ENCODE peak calls at places on chromosome 6, in ten cellular contexts. One of them, this sample, is unnamed.

GRCh38 chr6:157063176-157063934 is 260.0 kb downstream of the TMEM242 start:
- DNase-seq in HEK293T: no peak
- DNase-seq in non-pigmented ciliary epithelial cell: no peak
- DNase-seq in stimulated activated CD4-positive, alpha-beta T cell treated with anti-CD3 and anti-CD28 coated beads, TNF-alpha, amount 100 ng/mL, for 24 hours: no peak
- DNase-seq in adrenal gland: no peak
- DNase-seq in GM19239: no peak
- DNase-seq in endothelial cell: no peak
- DNase-seq in effector CD4-positive, alpha-beta T cell: no peak
- DNase-seq in foreskin fibroblast: no peak
- DNase-seq in posterior cingulate gyrus: no peak
- DNase-seq in this sample: no peak

GRCh38 chr6:39821739-39822532 is 29.8 kb downstream of the DAAM2 start:
- DNase-seq in effector CD4-positive, alpha-beta T cell: no peak
- DNase-seq in stimulated activated CD4-positive, alpha-beta T cell treated with anti-CD3 and anti-CD28 coated beads, TNF-alpha, amount 100 ng/mL, for 24 hours: no peak
- DNase-seq in posterior cingulate gyrus: peak; percentile 83
- DNase-seq in non-pigmented ciliary epithelial cell: no peak
- DNase-seq in HEK293T: no peak
- DNase-seq in adrenal gland: no peak
- DNase-seq in GM19239: no peak
- DNase-seq in foreskin fibroblast: peak; percentile 59
- DNase-seq in endothelial cell: no peak
- DNase-seq in this sample: peak; percentile 85

GRCh38 chr6:18308070-18308735 is 43.9 kb upstream of the DEK start:
- DNase-seq in GM19239: no peak
- DNase-seq in stimulated activated CD4-positive, alpha-beta T cell treated with anti-CD3 and anti-CD28 coated beads, TNF-alpha, amount 100 ng/mL, for 24 hours: no peak
- DNase-seq in effector CD4-positive, alpha-beta T cell: no peak
- DNase-seq in non-pigmented ciliary epithelial cell: peak; percentile 60
- DNase-seq in posterior cingulate gyrus: no peak
- DNase-seq in endothelial cell: no peak
- DNase-seq in foreskin fibroblast: peak; percentile 66
- DNase-seq in adrenal gland: no peak
- DNase-seq in HEK293T: no peak
- DNase-seq in this sample: no peak

GRCh38 chr6:42511803-42512422 is 51.9 kb upstream of the UBR2 start:
- DNase-seq in HEK293T: no peak
- DNase-seq in posterior cingulate gyrus: no peak
- DNase-seq in non-pigmented ciliary epithelial cell: no peak
- DNase-seq in foreskin fibroblast: peak; percentile 41
- DNase-seq in GM19239: no peak
- DNase-seq in stimulated activated CD4-positive, alpha-beta T cell treated with anti-CD3 and anti-CD28 coated beads, TNF-alpha, amount 100 ng/mL, for 24 hours: no peak
- DNase-seq in effector CD4-positive, alpha-beta T cell: no peak
- DNase-seq in adrenal gland: no peak
- DNase-seq in endothelial cell: no peak
- DNase-seq in this sample: no peak

GRCh38 chr6:145096846-145097245 is 638.5 kb downstream of the EPM2A start:
- DNase-seq in foreskin fibroblast: no peak
- DNase-seq in endothelial cell: no peak
- DNase-seq in stimulated activated CD4-positive, alpha-beta T cell treated with anti-CD3 and anti-CD28 coated beads, TNF-alpha, amount 100 ng/mL, for 24 hours: no peak
- DNase-seq in effector CD4-positive, alpha-beta T cell: no peak
- DNase-seq in GM19239: no peak
- DNase-seq in adrenal gland: no peak
- DNase-seq in HEK293T: no peak
- DNase-seq in posterior cingulate gyrus: no peak
- DNase-seq in non-pigmented ciliary epithelial cell: no peak
- DNase-seq in this sample: no peak

GRCh38 chr6:41921712-41921998 is 356 bp downstream of the BYSL start:
- DNase-seq in posterior cingulate gyrus: no peak
- DNase-seq in adrenal gland: peak; percentile 47
- DNase-seq in effector CD4-positive, alpha-beta T cell: no peak
- DNase-seq in GM19239: no peak
- DNase-seq in stimulated activated CD4-positive, alpha-beta T cell treated with anti-CD3 and anti-CD28 coated beads, TNF-alpha, amount 100 ng/mL, for 24 hours: no peak
- DNase-seq in non-pigmented ciliary epithelial cell: no peak
- DNase-seq in foreskin fibroblast: no peak
- DNase-seq in endothelial cell: no peak
- DNase-seq in HEK293T: no peak
- DNase-seq in this sample: no peak

GRCh38 chr6:2111162-2111677 is 134.2 kb downstream of the GMDS start:
- DNase-seq in HEK293T: no peak
- DNase-seq in non-pigmented ciliary epithelial cell: peak; percentile 65
- DNase-seq in effector CD4-positive, alpha-beta T cell: no peak
- DNase-seq in posterior cingulate gyrus: no peak
- DNase-seq in adrenal gland: no peak
- DNase-seq in foreskin fibroblast: peak; percentile 49
- DNase-seq in stimulated activated CD4-positive, alpha-beta T cell treated with anti-CD3 and anti-CD28 coated beads, TNF-alpha, amount 100 ng/mL, for 24 hours: no peak
- DNase-seq in endothelial cell: no peak
- DNase-seq in GM19239: no peak
- DNase-seq in this sample: no peak

GRCh38 chr6:21395121-21395520 is 198.4 kb upstream of the SOX4 start:
- DNase-seq in HEK293T: no peak
- DNase-seq in effector CD4-positive, alpha-beta T cell: no peak
- DNase-seq in GM19239: no peak
- DNase-seq in stimulated activated CD4-positive, alpha-beta T cell treated with anti-CD3 and anti-CD28 coated beads, TNF-alpha, amount 100 ng/mL, for 24 hours: no peak
- DNase-seq in non-pigmented ciliary epithelial cell: no peak
- DNase-seq in foreskin fibroblast: peak; percentile 38
- DNase-seq in posterior cingulate gyrus: no peak
- DNase-seq in adrenal gland: no peak
- DNase-seq in endothelial cell: no peak
- DNase-seq in this sample: no peak

GRCh38 chr6:149821492-149821891 is 42.7 kb downstream of the LRP11 start:
- DNase-seq in GM19239: no peak
- DNase-seq in adrenal gland: no peak
- DNase-seq in HEK293T: no peak
- DNase-seq in posterior cingulate gyrus: no peak
- DNase-seq in stimulated activated CD4-positive, alpha-beta T cell treated with anti-CD3 and anti-CD28 coated beads, TNF-alpha, amount 100 ng/mL, for 24 hours: no peak
- DNase-seq in foreskin fibroblast: no peak
- DNase-seq in endothelial cell: no peak
- DNase-seq in non-pigmented ciliary epithelial cell: no peak
- DNase-seq in effector CD4-positive, alpha-beta T cell: no peak
- DNase-seq in this sample: no peak

GRCh38 chr6:45791600-45792168 is 224.0 kb downstream of the CLIC5 start:
- DNase-seq in stimulated activated CD4-positive, alpha-beta T cell treated with anti-CD3 and anti-CD28 coated beads, TNF-alpha, amount 100 ng/mL, for 24 hours: no peak
- DNase-seq in adrenal gland: no peak
- DNase-seq in non-pigmented ciliary epithelial cell: peak; percentile 55
- DNase-seq in posterior cingulate gyrus: no peak
- DNase-seq in foreskin fibroblast: peak; percentile 70
- DNase-seq in effector CD4-positive, alpha-beta T cell: no peak
- DNase-seq in endothelial cell: no peak
- DNase-seq in GM19239: no peak
- DNase-seq in HEK293T: no peak
- DNase-seq in this sample: no peak

GRCh38 chr6:157832250-157832967 is 9.4 kb downstream of the SNX9 start:
- DNase-seq in HEK293T: no peak
- DNase-seq in effector CD4-positive, alpha-beta T cell: no peak
- DNase-seq in posterior cingulate gyrus: no peak
- DNase-seq in GM19239: no peak
- DNase-seq in non-pigmented ciliary epithelial cell: no peak
- DNase-seq in stimulated activated CD4-positive, alpha-beta T cell treated with anti-CD3 and anti-CD28 coated beads, TNF-alpha, amount 100 ng/mL, for 24 hours: no peak
- DNase-seq in endothelial cell: no peak
- DNase-seq in foreskin fibroblast: peak; percentile 41
- DNase-seq in adrenal gland: no peak
- DNase-seq in this sample: no peak

GRCh38 chr6:105370316-105370715 is 32.6 kb downstream of the PREP start:
- DNase-seq in foreskin fibroblast: no peak
- DNase-seq in GM19239: no peak
- DNase-seq in non-pigmented ciliary epithelial cell: no peak
- DNase-seq in stimulated activated CD4-positive, alpha-beta T cell treated with anti-CD3 and anti-CD28 coated beads, TNF-alpha, amount 100 ng/mL, for 24 hours: no peak
- DNase-seq in endothelial cell: no peak
- DNase-seq in adrenal gland: no peak
- DNase-seq in posterior cingulate gyrus: no peak
- DNase-seq in HEK293T: no peak
- DNase-seq in effector CD4-positive, alpha-beta T cell: no peak
- DNase-seq in this sample: no peak

GRCh38 chr6:53484409-53485280 is 60.3 kb downstream of the GCLC start:
- DNase-seq in posterior cingulate gyrus: peak; percentile 76
- DNase-seq in adrenal gland: peak; percentile 86
- DNase-seq in endothelial cell: peak; percentile 60
- DNase-seq in GM19239: no peak
- DNase-seq in foreskin fibroblast: peak; percentile 84
- DNase-seq in stimulated activated CD4-positive, alpha-beta T cell treated with anti-CD3 and anti-CD28 coated beads, TNF-alpha, amount 100 ng/mL, for 24 hours: peak; percentile 69
- DNase-seq in non-pigmented ciliary epithelial cell: peak; percentile 46
- DNase-seq in effector CD4-positive, alpha-beta T cell: peak; percentile 72
- DNase-seq in HEK293T: peak; percentile 42
- DNase-seq in this sample: peak; percentile 71

GRCh38 chr6:167714166-167714565 is 112.5 kb upstream of the AFDN start:
- DNase-seq in adrenal gland: no peak
- DNase-seq in endothelial cell: no peak
- DNase-seq in effector CD4-positive, alpha-beta T cell: no peak
- DNase-seq in HEK293T: no peak
- DNase-seq in GM19239: no peak
- DNase-seq in posterior cingulate gyrus: no peak
- DNase-seq in foreskin fibroblast: no peak
- DNase-seq in stimulated activated CD4-positive, alpha-beta T cell treated with anti-CD3 and anti-CD28 coated beads, TNF-alpha, amount 100 ng/mL, for 24 hours: no peak
- DNase-seq in non-pigmented ciliary epithelial cell: no peak
- DNase-seq in this sample: no peak

GRCh38 chr6:109308018-109308492 is 74.2 kb downstream of the CD164 start:
- DNase-seq in GM19239: no peak
- DNase-seq in posterior cingulate gyrus: no peak
- DNase-seq in adrenal gland: peak; percentile 91
- DNase-seq in non-pigmented ciliary epithelial cell: peak; percentile 6
- DNase-seq in foreskin fibroblast: peak; percentile 93
- DNase-seq in endothelial cell: no peak
- DNase-seq in effector CD4-positive, alpha-beta T cell: no peak
- DNase-seq in HEK293T: no peak
- DNase-seq in stimulated activated CD4-positive, alpha-beta T cell treated with anti-CD3 and anti-CD28 coated beads, TNF-alpha, amount 100 ng/mL, for 24 hours: no peak
- DNase-seq in this sample: no peak

GRCh38 chr6:136926383-136926782 is 4.3 kb downstream of the SLC35D3 start:
- DNase-seq in non-pigmented ciliary epithelial cell: no peak
- DNase-seq in endothelial cell: no peak
- DNase-seq in stimulated activated CD4-positive, alpha-beta T cell treated with anti-CD3 and anti-CD28 coated beads, TNF-alpha, amount 100 ng/mL, for 24 hours: no peak
- DNase-seq in posterior cingulate gyrus: no peak
- DNase-seq in HEK293T: no peak
- DNase-seq in adrenal gland: no peak
- DNase-seq in GM19239: no peak
- DNase-seq in foreskin fibroblast: no peak
- DNase-seq in effector CD4-positive, alpha-beta T cell: no peak
- DNase-seq in this sample: no peak

GRCh38 chr6:123941855-123942254 is 138.2 kb downstream of the NKAIN2 start:
- DNase-seq in adrenal gland: no peak
- DNase-seq in GM19239: no peak
- DNase-seq in endothelial cell: no peak
- DNase-seq in non-pigmented ciliary epithelial cell: no peak
- DNase-seq in stimulated activated CD4-positive, alpha-beta T cell treated with anti-CD3 and anti-CD28 coated beads, TNF-alpha, amount 100 ng/mL, for 24 hours: no peak
- DNase-seq in foreskin fibroblast: no peak
- DNase-seq in HEK293T: no peak
- DNase-seq in effector CD4-positive, alpha-beta T cell: no peak
- DNase-seq in posterior cingulate gyrus: no peak
- DNase-seq in this sample: no peak

GRCh38 chr6:154247119-154247814 is 109.3 kb downstream of the IPCEF1 start:
- DNase-seq in foreskin fibroblast: peak; percentile 7
- DNase-seq in effector CD4-positive, alpha-beta T cell: no peak
- DNase-seq in adrenal gland: no peak
- DNase-seq in stimulated activated CD4-positive, alpha-beta T cell treated with anti-CD3 and anti-CD28 coated beads, TNF-alpha, amount 100 ng/mL, for 24 hours: no peak
- DNase-seq in non-pigmented ciliary epithelial cell: no peak
- DNase-seq in posterior cingulate gyrus: no peak
- DNase-seq in HEK293T: no peak
- DNase-seq in GM19239: no peak
- DNase-seq in endothelial cell: no peak
- DNase-seq in this sample: no peak

GRCh38 chr6:33633462-33634158 is 12.5 kb downstream of the ITPR3 start:
- DNase-seq in HEK293T: peak; percentile 77
- DNase-seq in stimulated activated CD4-positive, alpha-beta T cell treated with anti-CD3 and anti-CD28 coated beads, TNF-alpha, amount 100 ng/mL, for 24 hours: no peak
- DNase-seq in endothelial cell: peak; percentile 54
- DNase-seq in GM19239: peak; percentile 90
- DNase-seq in effector CD4-positive, alpha-beta T cell: peak; percentile 51
- DNase-seq in foreskin fibroblast: peak; percentile 90
- DNase-seq in non-pigmented ciliary epithelial cell: no peak
- DNase-seq in adrenal gland: peak; percentile 70
- DNase-seq in posterior cingulate gyrus: peak; percentile 72
- DNase-seq in this sample: peak; percentile 42

GRCh38 chr6:54874349-54875048 is 27.9 kb downstream of the FAM83B start:
- DNase-seq in effector CD4-positive, alpha-beta T cell: no peak
- DNase-seq in endothelial cell: no peak
- DNase-seq in GM19239: no peak
- DNase-seq in adrenal gland: no peak
- DNase-seq in non-pigmented ciliary epithelial cell: no peak
- DNase-seq in posterior cingulate gyrus: no peak
- DNase-seq in foreskin fibroblast: no peak
- DNase-seq in stimulated activated CD4-positive, alpha-beta T cell treated with anti-CD3 and anti-CD28 coated beads, TNF-alpha, amount 100 ng/mL, for 24 hours: no peak
- DNase-seq in HEK293T: no peak
- DNase-seq in this sample: no peak

GRCh38 chr6:169724554-169725269 is 412 bp upstream of the PHF10 start:
- DNase-seq in foreskin fibroblast: peak; percentile 68
- DNase-seq in stimulated activated CD4-positive, alpha-beta T cell treated with anti-CD3 and anti-CD28 coated beads, TNF-alpha, amount 100 ng/mL, for 24 hours: peak; percentile 37
- DNase-seq in endothelial cell: peak; percentile 68
- DNase-seq in GM19239: peak; percentile 52
- DNase-seq in non-pigmented ciliary epithelial cell: no peak
- DNase-seq in posterior cingulate gyrus: peak; percentile 60
- DNase-seq in effector CD4-positive, alpha-beta T cell: peak; percentile 62
- DNase-seq in HEK293T: peak; percentile 75
- DNase-seq in adrenal gland: peak; percentile 50
- DNase-seq in this sample: peak; percentile 73

GRCh38 chr6:73739097-73739496 is 43.1 kb downstream of the CD109 start:
- DNase-seq in foreskin fibroblast: peak; percentile 79
- DNase-seq in non-pigmented ciliary epithelial cell: no peak
- DNase-seq in HEK293T: peak; percentile 51
- DNase-seq in effector CD4-positive, alpha-beta T cell: peak; percentile 6
- DNase-seq in adrenal gland: no peak
- DNase-seq in posterior cingulate gyrus: no peak
- DNase-seq in GM19239: no peak
- DNase-seq in endothelial cell: peak; percentile 6
- DNase-seq in stimulated activated CD4-positive, alpha-beta T cell treated with anti-CD3 and anti-CD28 coated beads, TNF-alpha, amount 100 ng/mL, for 24 hours: no peak
- DNase-seq in this sample: no peak

GRCh38 chr6:56144538-56145324 is 102.6 kb downstream of the COL21A1 start:
- DNase-seq in non-pigmented ciliary epithelial cell: peak; percentile 20
- DNase-seq in adrenal gland: no peak
- DNase-seq in effector CD4-positive, alpha-beta T cell: no peak
- DNase-seq in endothelial cell: no peak
- DNase-seq in foreskin fibroblast: peak; percentile 94
- DNase-seq in posterior cingulate gyrus: no peak
- DNase-seq in GM19239: no peak
- DNase-seq in stimulated activated CD4-positive, alpha-beta T cell treated with anti-CD3 and anti-CD28 coated beads, TNF-alpha, amount 100 ng/mL, for 24 hours: no peak
- DNase-seq in HEK293T: no peak
- DNase-seq in this sample: no peak

GRCh38 chr6:15242937-15243614 is 2.8 kb upstream of the JARID2 start:
- DNase-seq in effector CD4-positive, alpha-beta T cell: no peak
- DNase-seq in adrenal gland: no peak
- DNase-seq in foreskin fibroblast: no peak
- DNase-seq in posterior cingulate gyrus: no peak
- DNase-seq in HEK293T: no peak
- DNase-seq in stimulated activated CD4-positive, alpha-beta T cell treated with anti-CD3 and anti-CD28 coated beads, TNF-alpha, amount 100 ng/mL, for 24 hours: no peak
- DNase-seq in GM19239: no peak
- DNase-seq in endothelial cell: no peak
- DNase-seq in non-pigmented ciliary epithelial cell: no peak
- DNase-seq in this sample: no peak

This sample was measured in head of caudate nucleus.